ENCODE peak calls at places on chromosomes 7 and 10, in eight cellular contexts. O, I, S, U, J, N, Q and Z are unnamed samples.

GRCh38 chr10:86392723-86393094 is 26.1 kb upstream of the GRID1 start:
- DNase-seq in U (no peak), N (no peak), I (no peak), Q (no peak), O (no peak), S (no peak), J (no peak), Z (no peak)

GRCh38 chr7:101608772-101609713 is 20.1 kb downstream of the MYL10 start:
- DNase-seq in Q (no peak), J (no peak), I (no peak), N (no peak), O (no peak), U (no peak), S (no peak), Z (no peak)

GRCh38 chr10:3538291-3538849 is 246.6 kb downstream of the KLF6 start:
- DNase-seq in S (no peak), O (no peak), N (no peak), J (no peak), Q (no peak), U (no peak), I (no peak), Z (no peak)

GRCh38 chr7:154867068-154867467 is 135.9 kb downstream of the PAXIP1 start:
- DNase-seq in J (no peak), U (no peak), N (no peak), I (no peak), O (no peak), S (no peak), Q (no peak), Z (no peak)

GRCh38 chr7:71308105-71308504 is 176.2 kb downstream of the GALNT17 start:
- DNase-seq in U (no peak), Q (no peak), N (no peak), S (no peak), I (no peak), O (no peak), J (no peak), Z (no peak)

GRCh38 chr10:124898493-124898892 is 43.4 kb upstream of the ZRANB1 start:
- DNase-seq in Q (no peak), J (no peak), U (no peak), I (no peak), N (no peak), O (no peak), S (no peak), Z (no peak)

GRCh38 chr7:55533050-55533728 is 39.1 kb downstream of the VOPP1 start:
- DNase-seq in N (no peak), J (no peak), O (no peak), I (peak; percentile 54), U (no peak), Q (peak; percentile 23), S (peak; percentile 93), Z (no peak)

GRCh38 chr10:43387678-43388032 is 16.2 kb downstream of the FXYD4 start:
- DNase-seq in I (no peak), O (no peak), S (no peak), Q (no peak), U (no peak), N (no peak), J (no peak), Z (peak; percentile 39)

GRCh38 chr7:70596575-70596891 is 535.4 kb upstream of the GALNT17 start:
- DNase-seq in J (no peak), U (no peak), N (no peak), I (no peak), Q (no peak), S (no peak), O (no peak), Z (no peak)

GRCh38 chr7:55065079-55065478 is 46.3 kb downstream of the EGFR start:
- DNase-seq in Q (no peak), J (peak; percentile 87), U (peak; percentile 98), I (no peak), S (no peak), N (no peak), O (peak; percentile 99), Z (peak; percentile 74)

GRCh38 chr10:15856328-15857000 is 3.8 kb downstream of the MINDY3 start:
- DNase-seq in I (no peak), S (no peak), J (peak; percentile 51), O (no peak), U (no peak), Q (no peak), N (no peak), Z (no peak)

GRCh38 chr10:101709359-101710063 is 14.5 kb upstream of the FBXW4 start:
- DNase-seq in Q (no peak), O (no peak), N (no peak), U (no peak), S (no peak), I (no peak), J (no peak), Z (no peak)

GRCh38 chr10:31288001-31288400 is 31.0 kb upstream of the ZEB1 start:
- DNase-seq in I (no peak), J (no peak), O (peak; percentile 34), U (no peak), N (no peak), Q (no peak), S (no peak), Z (no peak)

GRCh38 chr7:99380032-99380822 is 5.7 kb downstream of the ARPC1B start:
- DNase-seq in N (no peak), O (peak; percentile 65), S (peak; percentile 58), Q (no peak), I (peak; percentile 19), J (no peak), U (no peak), Z (no peak)

GRCh38 chr7:70919491-70920073 is 212.4 kb upstream of the GALNT17 start:
- DNase-seq in I (no peak), S (no peak), J (no peak), O (no peak), N (no peak), U (no peak), Q (no peak), Z (no peak)

GRCh38 chr10:105149371-105149871 is 508.3 kb downstream of the SORCS3 start:
- DNase-seq in J (no peak), N (no peak), I (no peak), Q (no peak), U (no peak), S (no peak), O (peak; percentile 55), Z (no peak)

GRCh38 chr7:351256-351655 is 61.3 kb downstream of the FOXL3 start:
- DNase-seq in O (no peak), Q (peak; percentile 56), N (no peak), U (no peak), I (peak; percentile 53), J (no peak), S (peak; percentile 81), Z (no peak)

GRCh38 chr10:132070724-132071123 is 5.0 kb downstream of the JAKMIP3 start:
- DNase-seq in N (no peak), O (no peak), S (no peak), Q (no peak), I (no peak), J (no peak), U (no peak), Z (no peak)

GRCh38 chr7:130960208-130960988 is 226.4 kb upstream of the KLF14 start:
- DNase-seq in J (peak; percentile 97), S (peak; percentile 90), Q (no peak), O (peak; percentile 99), U (peak; percentile 98), N (no peak), I (no peak), Z (no peak)

GRCh38 chr7:103640031-103640779 is 194.2 kb upstream of the SLC26A5 start:
- DNase-seq in I (no peak), N (no peak), S (no peak), U (no peak), J (no peak), O (peak; percentile 65), Q (no peak), Z (no peak)

GRCh38 chr10:70779088-70779487 is 6.1 kb downstream of the TBATA start:
- DNase-seq in Q (no peak), O (peak; percentile 21), I (no peak), N (no peak), S (no peak), J (no peak), U (no peak), Z (no peak)

GRCh38 chr10:68550747-68551411 is 9.3 kb upstream of the TET1 start:
- DNase-seq in U (peak; percentile 77), N (no peak), I (no peak), Q (no peak), J (peak; percentile 82), O (peak; percentile 90), S (peak; percentile 55), Z (no peak)

GRCh38 chr7:66669088-66669487 is 40.4 kb downstream of the KCTD7 start:
- DNase-seq in N (no peak), J (no peak), Q (no peak), I (no peak), U (no peak), S (no peak), O (no peak), Z (peak; percentile 40)

GRCh38 chr10:1629326-1630036 is 107.8 kb downstream of the ADARB2 start:
- DNase-seq in U (no peak), Q (no peak), I (no peak), J (no peak), N (no peak), S (no peak), O (no peak), Z (peak; percentile 44)

GRCh38 chr10:598415-599170 is 90.9 kb downstream of the DIP2C start:
- DNase-seq in O (peak; percentile 91), I (no peak), U (peak; percentile 78), S (no peak), N (no peak), Q (no peak), J (no peak), Z (no peak)

GRCh38 chr10:59971915-59972314 is 65.6 kb upstream of the CCDC6 start:
- DNase-seq in N (no peak), I (no peak), J (no peak), O (peak; percentile 40), Q (no peak), S (no peak), U (no peak), Z (no peak)

GRCh38 chr7:142583424-142583823 is 165.8 kb upstream of the PRSS1 start:
- DNase-seq in S (peak; percentile 38), Q (no peak), N (no peak), J (peak; percentile 26), O (peak; percentile 65), U (peak; percentile 69), I (no peak), Z (no peak)

GRCh38 chr10:86795353-86795752 is 38.9 kb downstream of the BMPR1A start:
- DNase-seq in O (peak; percentile 84), U (peak; percentile 47), S (no peak), Q (no peak), I (no peak), J (peak; percentile 16), N (no peak), Z (no peak)

GRCh38 chr10:125783957-125784356 is 8.3 kb upstream of the MMP21 start:
- DNase-seq in O (no peak), N (no peak), U (no peak), S (no peak), I (no peak), Q (no peak), J (no peak), Z (no peak)

GRCh38 chr7:39615350-39615975 is 7.9 kb upstream of the RALA start:
- DNase-seq in N (no peak), O (no peak), I (no peak), J (no peak), U (no peak), Q (no peak), S (no peak), Z (no peak)

GRCh38 chr10:36349445-36350063 is 707.5 kb upstream of the FZD8 start:
- DNase-seq in J (no peak), I (no peak), O (peak; percentile 86), N (no peak), U (peak; percentile 20), S (no peak), Q (no peak), Z (no peak)

GRCh38 chr10:109624939-109625338 is 298.4 kb downstream of the XPNPEP1 start:
- DNase-seq in N (no peak), J (no peak), S (no peak), I (no peak), O (no peak), Q (no peak), U (no peak), Z (no peak)

GRCh38 chr10:16441106-16441850 is 4.5 kb downstream of the PTER start:
- DNase-seq in S (peak; percentile 29), N (no peak), I (no peak), J (no peak), U (no peak), O (peak; percentile 35), Q (no peak), Z (no peak)

GRCh38 chr10:13162013-13162364 is 631 bp downstream of the MCM10 start:
- DNase-seq in S (no peak), N (no peak), J (no peak), I (no peak), Q (no peak), U (no peak), O (no peak), Z (no peak)